ENCODE peak calls at places on chromosomes 2 and 18, in eight cellular contexts. Z is T-cell; K is stimulated activated CD4-positive, alpha-beta T cell treated with anti-CD3 and anti-CD28 coated beads, TNF-alpha, amount 100 ng/mL, for 4 hours; N is KBM-7; X is activated CD4-positive, alpha-beta T cell treated with anti-CD3 and anti-CD28 coated beads for 48 hours; C is Peyer's patch; R is T follicular helper cell; B is activated CD8-positive, alpha-beta T cell treated with anti-CD3 and anti-CD28 coated beads, Interleukin-2, amount 10 ng/mL, durations not matched to agents 7 days and 5 days. M is an unnamed sample.

GRCh38 chr18:33924576-33924975 is 300.1 kb downstream of the NOL4 start:
- DNase-seq in K (no peak), Z (no peak), X (no peak), R (no peak), B (no peak), C (no peak), N (no peak), M (no peak)

GRCh38 chr2:226699321-226699720 is 100.3 kb downstream of the IRS1 start:
- DNase-seq in X (no peak), B (no peak), K (no peak), C (peak), N (no peak), R (no peak), Z (no peak), M (no peak)

GRCh38 chr2:205403244-205403845 is 279.0 kb upstream of the NRP2 start:
- DNase-seq in X (no peak), N (no peak), B (no peak), R (no peak), K (no peak), Z (no peak), C (no peak), M (no peak)

GRCh38 chr2:217517402-217517801 is 485.4 kb downstream of the TNS1 start:
- DNase-seq in K (no peak), N (no peak), X (no peak), C (no peak), Z (no peak), B (no peak), R (no peak), M (no peak)

GRCh38 chr2:8426577-8426976 is 255.3 kb upstream of the ID2 start:
- DNase-seq in N (no peak), B (no peak), Z (no peak), C (no peak), X (no peak), K (no peak), R (no peak), M (no peak)

GRCh38 chr2:40360652-40361051 is 91.2 kb downstream of the SLC8A1 start:
- DNase-seq in K (no peak), B (no peak), Z (no peak), X (no peak), R (no peak), N (no peak), C (no peak), M (no peak)

GRCh38 chr2:173990970-173991819 is 26.0 kb upstream of the SP3 start:
- DNase-seq in N (no peak), B (no peak), R (no peak), X (no peak), C (peak), Z (no peak), K (no peak), M (peak)

GRCh38 chr2:34291076-34291475 is 692.0 kb upstream of the FAM98A start:
- DNase-seq in C (no peak), R (no peak), K (no peak), Z (no peak), X (no peak), N (no peak), B (no peak), M (no peak)

GRCh38 chr2:20589975-20590703 is 60.8 kb downstream of the HS1BP3 start:
- DNase-seq in N (no peak), C (no peak), B (no peak), X (no peak), Z (no peak), R (no peak), K (no peak), M (peak)

GRCh38 chr18:58176915-58177717 is 133.1 kb downstream of the NEDD4L start:
- DNase-seq in K (no peak), B (no peak), Z (no peak), N (no peak), C (no peak), X (no peak), R (no peak), M (no peak)

GRCh38 chr18:37464287-37464686 is 101.3 kb downstream of the CELF4 start:
- DNase-seq in C (no peak), R (no peak), X (no peak), Z (no peak), N (no peak), B (no peak), K (no peak), M (no peak)

GRCh38 chr2:32860385-32860784 is 86.4 kb upstream of the LTBP1 start:
- DNase-seq in C (no peak), R (no peak), Z (no peak), B (no peak), N (no peak), X (no peak), K (no peak), M (no peak)

GRCh38 chr2:224412064-224412921 is 10.4 kb upstream of the FAM124B start:
- DNase-seq in N (no peak), R (no peak), C (no peak), Z (no peak), B (no peak), X (no peak), K (no peak), M (no peak)

GRCh38 chr2:197073701-197074433 is 147.4 kb upstream of the PGAP1 start:
- DNase-seq in N (no peak), B (no peak), R (no peak), C (no peak), K (no peak), X (no peak), Z (no peak), M (no peak)

GRCh38 chr2:141399270-141399669 is 731.5 kb downstream of the LRP1B start:
- DNase-seq in Z (no peak), C (no peak), B (no peak), R (no peak), X (no peak), N (peak), K (no peak), M (no peak)

GRCh38 chr2:228767196-228767595 is 503.9 kb downstream of the PID1 start:
- DNase-seq in B (no peak), K (no peak), C (no peak), Z (no peak), R (no peak), N (no peak), X (no peak), M (no peak)

GRCh38 chr2:218323526-218324472 is 31.5 kb upstream of the TMBIM1 start:
- DNase-seq in B (no peak), Z (no peak), R (no peak), X (no peak), N (peak), K (no peak), C (no peak), M (peak)

GRCh38 chr2:30334738-30335426 is 103.5 kb downstream of the LBH start:
- DNase-seq in R (no peak), K (no peak), X (no peak), C (peak), N (no peak), Z (no peak), B (peak), M (no peak)

GRCh38 chr2:226185613-226186211 is 613.9 kb downstream of the IRS1 start:
- DNase-seq in X (no peak), R (no peak), Z (no peak), K (no peak), C (no peak), B (no peak), N (no peak), M (no peak)

GRCh38 chr2:28395334-28396061 is 2.8 kb downstream of the FOSL2 start:
- DNase-seq in Z (no peak), C (no peak), N (no peak), K (no peak), X (no peak), B (no peak), R (no peak), M (no peak)

GRCh38 chr2:127985735-127986134 is 42.1 kb downstream of the SAP130 start:
- DNase-seq in X (no peak), N (no peak), C (no peak), K (no peak), B (no peak), R (no peak), Z (no peak), M (no peak)

M was measured in glutamatergic neuron.